ENCODE peak calls at places on chromosomes 16 and 17, in four cellular contexts. N is left ventricle myocardium inferior, Z is HFF-Myc, X is left kidney. P is an unnamed sample.

GRCh38 chr17:28443901-28444638 is 29.4 kb upstream of the SLC13A2 start:
- DNase-seq in N (no peak), Z (no peak), X (no peak), P (no peak)

GRCh38 chr16:83520596-83520995 is 287.2 kb upstream of the HSBP1 start:
- DNase-seq in N (no peak), Z (no peak), X (no peak), P (no peak)

GRCh38 chr17:28173071-28173561 is 130.6 kb downstream of the NLK start:
- DNase-seq in Z (no peak), X (peak), N (no peak), P (no peak)

GRCh38 chr17:62950067-62950466 is 16.0 kb upstream of the TANC2 start:
- DNase-seq in Z (no peak), N (peak), X (no peak), P (no peak)

GRCh38 chr16:8855972-8856371 is 12.8 kb downstream of the CARHSP1 start:
- DNase-seq in N (no peak), X (no peak), Z (no peak), P (no peak)

GRCh38 chr16:72124761-72125634 is 31.4 kb downstream of the DHX38 start:
- DNase-seq in N (peak), X (peak), Z (peak), P (peak)

GRCh38 chr16:13453325-13453724 is 466.6 kb upstream of the ERCC4 start:
- DNase-seq in Z (no peak), X (no peak), N (no peak), P (no peak)

GRCh38 chr16:84726079-84726669 is 26.4 kb downstream of the USP10 start:
- DNase-seq in X (peak), N (peak), Z (peak), P (peak)

GRCh38 chr17:74842599-74843351 is 16.9 kb downstream of the GRIN2C start:
- DNase-seq in Z (peak), N (peak), X (peak), P (peak)

GRCh38 chr17:77038860-77039555 is 101.8 kb upstream of the SEC14L1 start:
- DNase-seq in X (no peak), N (no peak), Z (no peak), P (no peak)

GRCh38 chr16:80507538-80507937 is 33.3 kb upstream of the DYNLRB2 start:
- DNase-seq in N (peak), Z (no peak), X (no peak), P (no peak)

GRCh38 chr17:82334622-82335394 is 1.2 kb upstream of the SECTM1 start:
- DNase-seq in Z (no peak), X (peak), N (no peak), P (peak)

P was measured in right lobe of liver.